ENCODE peak calls at places on chromosomes 4 and X, in seven cellular contexts. B is SK-N-SH, K is PC-3, U is psoas muscle, J is ovary, C is K562, L is right lobe of liver. P is an unnamed sample.

GRCh38 chr4:111542056-111542455 is 603.2 kb upstream of the FAM241A start:
- DNase-seq in B (no peak), K (no peak), U (no peak), J (no peak), C (no peak), L (no peak), P (no peak)

GRCh38 chr4:9898596-9899345 is 117.3 kb downstream of the DRD5 start:
- DNase-seq in B (peak; percentile 50), K (peak; percentile 35), U (no peak), J (no peak), C (no peak), L (no peak), P (no peak)

GRCh38 chrX:150772150-150772970 is 79.2 kb downstream of the MTMR1 start:
- DNase-seq in B (peak; percentile 89), K (peak; percentile 81), U (peak; percentile 84), J (peak; percentile 68), C (peak; percentile 82), L (peak; percentile 83), P (peak; percentile 70)

GRCh38 chr4:1626151-1626550 is 58.0 kb downstream of the FAM53A start:
- DNase-seq in B (no peak), K (no peak), U (no peak), J (no peak), C (no peak), L (no peak), P (no peak)

GRCh38 chr4:85200106-85200505 is 233.6 kb upstream of the WDFY3 start:
- DNase-seq in B (no peak), K (peak; percentile 32), U (no peak), J (no peak), C (no peak), L (no peak), P (no peak)

GRCh38 chr4:6324999-6325790 is 55.5 kb downstream of the WFS1 start:
- DNase-seq in B (no peak), K (peak; percentile 73), U (peak; percentile 31), J (no peak), C (no peak), L (no peak), P (no peak)

GRCh38 chrX:150649096-150649870 is 43.9 kb upstream of the MTMR1 start:
- DNase-seq in B (no peak), K (peak; percentile 1), U (peak; percentile 18), J (peak; percentile 74), C (no peak), L (no peak), P (no peak)

GRCh38 chr4:52317981-52318380 is 266.9 kb downstream of the SPATA18 start:
- DNase-seq in B (no peak), K (peak; percentile 77), U (no peak), J (no peak), C (no peak), L (no peak), P (no peak)

GRCh38 chr4:48654015-48654664 is 125.9 kb downstream of the FRYL start:
- DNase-seq in B (no peak), K (no peak), U (no peak), J (no peak), C (no peak), L (no peak), P (no peak)

GRCh38 chr4:185912779-185913178 is 100.8 kb upstream of the SORBS2 start:
- DNase-seq in B (no peak), K (peak; percentile 51), U (no peak), J (no peak), C (no peak), L (no peak), P (no peak)

GRCh38 chrX:47380268-47380667 is 9.9 kb downstream of the ZNF157 start:
- DNase-seq in B (no peak), K (peak; percentile 62), U (no peak), J (no peak), C (no peak), L (no peak), P (no peak)

GRCh38 chr4:184215709-184216328 is 1.9 kb downstream of the ENPP6 start:
- DNase-seq in B (peak; percentile 64), K (no peak), U (no peak), J (no peak), C (no peak), L (no peak), P (peak; percentile 61)

GRCh38 chrX:45422216-45422925 is 221.7 kb upstream of the DIPK2B start:
- DNase-seq in B (no peak), K (peak; percentile 52), U (no peak), J (no peak), C (no peak), L (no peak), P (no peak)

GRCh38 chr4:74543983-74544382 is 99.0 kb downstream of the AREG start:
- DNase-seq in B (no peak), K (no peak), U (no peak), J (no peak), C (no peak), L (no peak), P (no peak)

GRCh38 chr4:10546-10870 is 42.6 kb upstream of the ZNF595 start:
- DNase-seq in B (peak; percentile 2), K (no peak), U (no peak), J (no peak), C (no peak), L (no peak), P (no peak)

GRCh38 chrX:47218280-47218919 is at the start of gene CDK16:
- DNase-seq in B (peak; percentile 96), K (peak; percentile 77), U (peak; percentile 86), J (peak; percentile 81), C (peak; percentile 74), L (peak; percentile 89), P (peak; percentile 84)

GRCh38 chr4:71616168-71616811 is 167.6 kb downstream of the GC start:
- DNase-seq in B (no peak), K (no peak), U (no peak), J (no peak), C (no peak), L (no peak), P (no peak)

GRCh38 chrX:124230573-124231300 is 101.7 kb upstream of the TEX13D start:
- DNase-seq in B (no peak), K (no peak), U (no peak), J (no peak), C (no peak), L (no peak), P (no peak)

GRCh38 chr4:53189011-53189410 is 176.8 kb downstream of the SCFD2 start:
- DNase-seq in B (no peak), K (no peak), U (no peak), J (no peak), C (no peak), L (no peak), P (no peak)

GRCh38 chr4:10346023-10346422 is 111.2 kb downstream of the ZNF518B start:
- DNase-seq in B (no peak), K (peak; percentile 34), U (no peak), J (no peak), C (no peak), L (no peak), P (no peak)

GRCh38 chr4:185651137-185651677 is 115.9 kb upstream of the PDLIM3 start:
- DNase-seq in B (no peak), K (no peak), U (no peak), J (no peak), C (no peak), L (no peak), P (no peak)

GRCh38 chr4:107734120-107734519 is 14.1 kb upstream of the PAPSS1 start:
- DNase-seq in B (peak; percentile 27), K (peak; percentile 33), U (no peak), J (no peak), C (peak; percentile 39), L (no peak), P (no peak)

GRCh38 chr4:170853422-170854021 is 763.8 kb upstream of the AADAT start:
- DNase-seq in B (peak; percentile 33), K (peak; percentile 59), U (no peak), J (peak; percentile 10), C (peak; percentile 15), L (peak; percentile 50), P (no peak)

GRCh38 chr4:12545845-12546244 is 938.3 kb downstream of the RAB28 start:
- DNase-seq in B (no peak), K (no peak), U (no peak), J (no peak), C (no peak), L (no peak), P (no peak)

GRCh38 chrX:118698516-118699247 is 28.7 kb upstream of the IL13RA1 start:
- DNase-seq in B (no peak), K (peak; percentile 32), U (no peak), J (no peak), C (no peak), L (no peak), P (no peak)

GRCh38 chr4:52028970-52029369 is 8.8 kb upstream of the LRRC66 start:
- DNase-seq in B (no peak), K (peak; percentile 96), U (no peak), J (no peak), C (no peak), L (no peak), P (no peak)

GRCh38 chrX:14934423-14934822 is 61.2 kb downstream of the MOSPD2 start:
- DNase-seq in B (no peak), K (no peak), U (no peak), J (no peak), C (no peak), L (no peak), P (no peak)
- TF ChIP-seq CTCF in B (no peak), K (no peak), U (no peak), J (no peak), C (no peak), L (no peak), P (no peak)

DNA sequence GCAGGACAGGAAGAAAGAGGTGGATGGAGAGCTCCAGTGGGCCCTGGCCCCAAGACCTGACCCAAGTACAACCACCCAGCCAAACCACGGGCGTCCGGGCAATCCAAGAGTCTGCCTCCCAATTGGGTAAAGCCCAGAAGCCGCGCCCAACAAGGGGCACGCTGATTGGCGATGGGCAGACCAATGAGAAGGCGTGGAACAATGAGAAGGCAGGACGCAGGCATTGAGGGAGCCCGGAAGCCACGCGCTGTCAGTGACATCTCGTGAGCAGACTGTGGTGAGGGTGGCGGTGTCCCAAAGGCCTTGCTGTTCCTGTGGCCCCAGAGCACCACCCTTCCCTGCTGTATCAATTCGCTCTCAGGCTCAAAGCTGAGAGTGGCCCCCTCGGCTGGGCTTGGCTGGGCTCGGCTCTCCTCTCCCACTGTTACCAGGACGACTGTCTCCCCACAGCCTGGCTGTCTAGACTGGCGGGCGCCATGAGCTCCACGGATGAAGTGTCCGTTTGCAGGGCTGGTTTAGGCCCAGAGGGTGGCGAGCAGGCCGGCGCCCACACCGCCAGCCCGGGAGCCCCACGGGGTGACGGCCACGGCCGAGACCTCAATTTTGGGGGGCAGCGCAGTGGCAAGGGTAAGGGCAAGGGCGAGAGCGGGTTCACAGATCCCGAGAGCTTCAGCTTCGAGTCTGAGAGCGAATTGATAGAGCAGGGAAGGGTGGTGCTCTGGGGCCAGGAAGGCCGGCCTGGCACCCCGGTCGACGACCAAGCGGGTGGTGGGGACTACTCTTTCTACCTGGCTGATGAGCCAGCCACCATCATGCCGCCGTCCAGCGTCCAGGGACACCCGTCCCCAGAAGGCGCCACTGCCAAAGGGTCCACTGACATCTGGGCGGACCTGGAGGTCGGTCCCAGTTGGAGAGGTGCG is at the start of gene LOC101059915:
- DNase-seq in B (no peak), K (no peak), U (no peak), J (no peak), C (peak; percentile 14), L (no peak), P (no peak)
- H3K27ac ChIP-seq in B (no peak within 1 kb of the TSS), K (no peak within 1 kb of the TSS), U (no peak within 1 kb of the TSS), J (no peak within 1 kb of the TSS), C (no peak within 1 kb of the TSS), L (no peak within 1 kb of the TSS), P (no peak within 1 kb of the TSS)

GRCh38 chr4:151455212-151455611 is 46.2 kb downstream of the FHIP1A start:
- DNase-seq in B (no peak), K (no peak), U (no peak), J (no peak), C (no peak), L (no peak), P (no peak)
- TF ChIP-seq CTCF in B (no peak), K (peak; percentile 20), U (peak; percentile 18), J (no peak), C (no peak), L (no peak), P (no peak)

GRCh38 chr4:157265281-157265680 is 44.8 kb downstream of the GRIA2 start:
- DNase-seq in B (no peak), K (peak; percentile 72), U (no peak), J (no peak), C (no peak), L (no peak), P (no peak)
- H3K27ac ChIP-seq in B (no peak overlapping the region), K (no peak overlapping the region), U (peak overlapping the region; percentile 41), J (no peak overlapping the region), C (no peak overlapping the region), L (no peak overlapping the region), P (no peak overlapping the region)